ENCODE peak calls at places on chromosomes 3 and 15, in seven cellular contexts. F is IMR-90, Y is mesenchymal stem cell, W is H1, O is mesendoderm, T is trophoblast cell, S is H9. I is an unnamed sample.

GRCh38 chr15:99412626-99413025 is 153.2 kb upstream of the MEF2A start:
- DNase-seq in F (no peak), W (peak; percentile 38), Y (no peak), S (peak; percentile 22), O (no peak), T (no peak), I (no peak)

GRCh38 chr3:155743616-155744015 is 1.3 kb downstream of the PLCH1 start:
- DNase-seq in T (no peak), O (no peak), F (no peak), S (no peak), Y (peak; percentile 10), W (no peak), I (no peak)

GRCh38 chr3:103949690-103950089 is 1417.0 kb upstream of the ALCAM start:
- DNase-seq in O (no peak), F (no peak), Y (no peak), T (no peak), S (no peak), W (no peak), I (no peak)

GRCh38 chr15:48627260-48627969 is 18.1 kb downstream of the FBN1 start:
- DNase-seq in O (no peak), W (no peak), S (no peak), T (peak; percentile 67), F (peak; percentile 68), Y (peak; percentile 77), I (no peak)

GRCh38 chr3:115401891-115402501 is 221.3 kb upstream of the GAP43 start:
- DNase-seq in S (no peak), O (no peak), W (no peak), T (no peak), Y (peak; percentile 6), F (peak; percentile 86), I (no peak)

GRCh38 chr3:16521580-16521941 is 8.1 kb upstream of the RFTN1 start:
- DNase-seq in S (no peak), F (no peak), T (no peak), W (no peak), Y (no peak), O (no peak), I (no peak)

GRCh38 chr3:165383381-165383780 is 187.2 kb upstream of the SLITRK3 start:
- DNase-seq in O (no peak), F (no peak), Y (peak; percentile 10), S (no peak), T (no peak), W (no peak), I (no peak)

GRCh38 chr15:62533687-62534086 is 368.6 kb upstream of the C2CD4B start:
- DNase-seq in Y (no peak), S (no peak), T (no peak), O (peak; percentile 71), W (no peak), F (no peak), I (no peak)

GRCh38 chr3:111278961-111279360 is 207.3 kb downstream of the NECTIN3 start:
- DNase-seq in W (no peak), Y (no peak), F (no peak), O (no peak), S (no peak), T (no peak), I (no peak)

GRCh38 chr3:183038221-183038620 is 57.9 kb upstream of the DCUN1D1 start:
- DNase-seq in W (no peak), S (no peak), Y (no peak), T (no peak), O (no peak), F (no peak), I (no peak)

GRCh38 chr3:11206316-11206715 is 52.0 kb downstream of the HRH1 start:
- DNase-seq in S (no peak), W (no peak), F (no peak), O (no peak), T (no peak), Y (peak; percentile 63), I (no peak)

GRCh38 chr15:65603559-65603958 is 7.4 kb downstream of the INTS14 start:
- DNase-seq in O (no peak), S (no peak), W (no peak), F (no peak), T (no peak), Y (no peak), I (no peak)

GRCh38 chr15:68683551-68683950 is 104.8 kb downstream of the CORO2B start:
- DNase-seq in S (no peak), O (no peak), T (no peak), F (no peak), W (no peak), Y (no peak), I (no peak)

GRCh38 chr3:115275897-115276296 is 128.8 kb upstream of the ZBTB20 start:
- DNase-seq in S (no peak), O (no peak), W (no peak), T (peak; percentile 13), Y (peak; percentile 6), F (peak; percentile 8), I (no peak)

GRCh38 chr15:77606142-77607034 is 26.3 kb downstream of the LINGO1 start:
- DNase-seq in W (no peak), T (no peak), Y (peak; percentile 53), F (peak; percentile 13), S (peak; percentile 49), O (peak; percentile 65), I (no peak)

GRCh38 chr3:66633564-66633963 is 132.7 kb upstream of the LRIG1 start:
- DNase-seq in O (no peak), F (no peak), W (no peak), T (no peak), S (no peak), Y (no peak), I (no peak)

GRCh38 chr15:40747685-40748631 is 7.1 kb downstream of the RMDN3 start:
- DNase-seq in S (no peak), Y (no peak), O (no peak), F (no peak), T (no peak), W (no peak), I (no peak)

GRCh38 chr3:168884353-168884903 is 779.1 kb downstream of the MECOM start:
- DNase-seq in S (no peak), O (no peak), F (peak; percentile 87), Y (peak; percentile 33), T (no peak), W (no peak), I (no peak)

GRCh38 chr3:170414202-170414663 is 4.4 kb upstream of the CLDN11 start:
- DNase-seq in Y (peak; percentile 86), O (peak; percentile 82), F (peak; percentile 93), T (peak; percentile 87), S (no peak), W (no peak), I (peak; percentile 54)

GRCh38 chr3:128218476-128218829 is 65.2 kb downstream of the EEFSEC start:
- DNase-seq in O (no peak), W (no peak), T (no peak), S (no peak), F (no peak), Y (no peak), I (no peak)

GRCh38 chr15:90571063-90571541 is 41.4 kb downstream of the CRTC3 start:
- DNase-seq in W (no peak), F (no peak), S (no peak), Y (peak; percentile 8), O (no peak), T (peak; percentile 49), I (no peak)

GRCh38 chr3:100088735-100089368 is 25.4 kb downstream of the FILIP1L start:
- DNase-seq in S (no peak), O (no peak), T (no peak), Y (peak; percentile 80), W (no peak), F (no peak), I (no peak)
- H2BK5ac ChIP-seq in S (no peak overlapping the region), O (no peak overlapping the region), T (no peak overlapping the region), Y (no peak overlapping the region), W (no peak overlapping the region), F (no peak overlapping the region), I (no peak overlapping the region)

DNA sequence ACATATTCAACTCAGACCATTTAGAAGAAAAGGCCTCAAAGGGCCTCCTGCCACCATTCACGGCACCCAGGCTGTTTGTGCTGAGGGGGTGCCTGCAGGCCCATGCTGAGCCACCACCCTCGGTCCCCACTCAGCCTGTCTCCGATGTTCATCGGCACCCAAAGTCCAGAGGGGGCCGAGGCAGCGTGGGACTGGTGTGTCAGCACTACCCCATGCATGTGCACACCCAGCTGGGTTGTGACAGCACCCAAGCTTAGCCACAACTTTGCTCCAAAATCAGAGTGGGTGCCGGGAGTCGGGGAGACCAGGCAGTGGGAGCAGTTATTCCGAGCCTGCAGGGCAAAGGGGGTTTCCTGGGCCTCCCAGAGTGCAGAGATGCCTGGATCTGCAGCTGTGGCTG is 508.5 kb upstream of the ZNF717 start:
- DNase-seq in Y (no peak), T (no peak), F (no peak), S (no peak), W (no peak), O (no peak), I (no peak)
- H2BK5ac ChIP-seq in Y (no peak overlapping the region), T (no peak overlapping the region), F (no peak overlapping the region), S (no peak overlapping the region), W (no peak overlapping the region), O (no peak overlapping the region), I (no peak overlapping the region)

DNA sequence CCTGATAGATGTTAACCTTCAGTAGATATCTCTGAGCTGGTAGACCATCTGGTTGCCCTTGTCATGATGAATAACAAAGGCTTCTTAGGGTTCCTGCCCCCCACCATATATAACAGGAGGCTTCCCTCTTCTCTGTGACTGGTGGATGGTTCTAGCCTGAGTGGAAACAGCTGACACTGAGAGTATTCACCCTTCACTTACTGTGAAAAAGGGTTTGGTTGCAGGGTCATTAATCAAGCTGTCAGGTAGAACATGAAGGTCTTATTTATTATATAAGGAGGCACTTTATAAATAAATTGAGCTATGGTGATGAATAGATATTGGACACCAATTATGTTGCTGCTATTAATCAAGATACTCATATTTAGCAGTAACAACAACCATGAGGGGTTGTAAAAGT is 58.6 kb downstream of the CACNA2D3 start:
- DNase-seq in W (no peak), O (no peak), F (no peak), S (no peak), T (no peak), Y (no peak), I (no peak)
- H2BK5ac ChIP-seq in W (no peak overlapping the region), O (no peak overlapping the region), F (no peak overlapping the region), S (no peak overlapping the region), T (no peak overlapping the region), Y (no peak overlapping the region), I (no peak overlapping the region)

DNA sequence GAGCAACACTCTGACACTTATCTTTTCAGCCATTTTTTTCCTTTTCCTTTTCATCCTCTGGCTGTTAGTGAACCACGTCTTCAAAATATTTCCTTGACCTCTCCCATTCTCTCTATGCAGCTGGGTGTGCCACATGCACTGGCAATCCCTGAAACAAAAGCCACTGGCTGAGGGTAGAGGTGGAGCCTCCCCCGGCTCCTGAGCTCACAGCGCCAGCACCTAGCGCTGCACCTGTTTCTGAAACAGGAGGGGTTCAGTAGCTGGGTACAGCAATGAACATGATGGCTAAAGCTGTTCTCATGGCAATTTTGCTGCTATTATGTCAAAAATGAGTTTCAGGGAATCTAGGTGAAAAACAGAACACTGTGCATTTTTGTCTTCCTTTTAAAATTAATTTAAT is 314.7 kb upstream of the ATP10A start:
- DNase-seq in Y (no peak), O (no peak), W (no peak), S (no peak), F (no peak), T (no peak), I (no peak)
- H2BK5ac ChIP-seq in Y (no peak overlapping the region), O (no peak overlapping the region), W (no peak overlapping the region), S (no peak overlapping the region), F (no peak overlapping the region), T (no peak overlapping the region), I (no peak overlapping the region)

GRCh38 chr15:34861216-34861615 is 65.9 kb upstream of the ACTC1 start:
- DNase-seq in T (no peak), Y (no peak), F (no peak), S (no peak), O (no peak), W (no peak), I (no peak)

GRCh38 chr15:34869110-34869509 is 73.8 kb upstream of the ACTC1 start:
- DNase-seq in W (no peak), F (no peak), O (no peak), S (no peak), Y (no peak), T (no peak), I (no peak)

GRCh38 chr15:34865531-34865930 is 70.2 kb upstream of the ACTC1 start:
- DNase-seq in W (no peak), Y (no peak), S (no peak), O (no peak), T (no peak), F (no peak), I (no peak)
- H2BK5ac ChIP-seq in W (no peak overlapping the region), Y (no peak overlapping the region), S (no peak overlapping the region), O (no peak overlapping the region), T (no peak overlapping the region), F (no peak overlapping the region), I (no peak overlapping the region)